ENCODE peak calls at places on chromosomes 11 and 22, in eight cellular contexts. T, P, J, W, E, Q, O and I are unnamed samples.

GRCh38 chr22:33921576-33922181 is 1.4 kb upstream of the LARGE1 start:
- DNase-seq in W (peak; percentile 73), Q (peak; percentile 61), O (peak; percentile 59), P (peak; percentile 82), E (peak; percentile 76), J (no peak), T (no peak), I (peak; percentile 5)

GRCh38 chr11:130847517-130847916 is 68.8 kb downstream of the SNX19 start:
- DNase-seq in J (no peak), E (no peak), Q (peak; percentile 76), T (peak; percentile 23), P (no peak), W (no peak), O (no peak), I (peak; percentile 98)

GRCh38 chr22:30863161-30863833 is 105.3 kb downstream of the MORC2 start:
- DNase-seq in O (no peak), Q (no peak), W (peak; percentile 17), P (no peak), T (no peak), J (peak; percentile 32), E (no peak), I (no peak)

GRCh38 chr11:1205121-1205986 is 17.5 kb upstream of the MUC5B start:
- DNase-seq in E (peak; percentile 8), W (no peak), T (no peak), P (no peak), J (no peak), Q (no peak), O (peak; percentile 10), I (no peak)

GRCh38 chr11:86621854-86622253 is 50.6 kb downstream of the ME3 start:
- DNase-seq in Q (no peak), P (no peak), W (no peak), T (no peak), O (no peak), E (no peak), J (no peak), I (no peak)

GRCh38 chr11:46512261-46512881 is 81.5 kb downstream of the AMBRA1 start:
- DNase-seq in E (no peak), J (no peak), T (no peak), P (no peak), Q (no peak), W (no peak), O (no peak), I (no peak)

GRCh38 chr22:22576244-22576988 is 17.4 kb upstream of the PRAME start:
- DNase-seq in W (peak; percentile 41), O (peak; percentile 45), J (no peak), Q (peak; percentile 43), P (peak; percentile 31), E (peak; percentile 67), T (peak; percentile 3), I (peak; percentile 45)

GRCh38 chr11:92380882-92381281 is 156.3 kb downstream of the FAT3 start:
- DNase-seq in O (no peak), W (no peak), P (no peak), T (peak; percentile 28), J (no peak), Q (peak; percentile 69), E (no peak), I (peak; percentile 69)

GRCh38 chr11:61791737-61792309 is 576 bp downstream of the TMEM258 start:
- DNase-seq in T (peak; percentile 94), P (peak; percentile 85), O (peak; percentile 76), E (peak; percentile 35), Q (peak; percentile 92), J (no peak), W (peak; percentile 75), I (peak; percentile 81)

GRCh38 chr11:61794579-61794978 is 1.9 kb downstream of the FEN1 start:
- DNase-seq in J (no peak), W (no peak), P (no peak), O (no peak), E (no peak), Q (no peak), T (no peak), I (no peak)

GRCh38 chr11:61793084-61793828 is 545 bp downstream of the FEN1 start:
- DNase-seq in Q (no peak), J (no peak), T (no peak), P (no peak), O (no peak), E (no peak), W (no peak), I (peak; percentile 11)

GRCh38 chr11:61793829-61794204 is 1.1 kb downstream of the FEN1 start:
- DNase-seq in P (no peak), J (no peak), W (no peak), O (no peak), E (no peak), T (no peak), Q (no peak), I (no peak)

DNA sequence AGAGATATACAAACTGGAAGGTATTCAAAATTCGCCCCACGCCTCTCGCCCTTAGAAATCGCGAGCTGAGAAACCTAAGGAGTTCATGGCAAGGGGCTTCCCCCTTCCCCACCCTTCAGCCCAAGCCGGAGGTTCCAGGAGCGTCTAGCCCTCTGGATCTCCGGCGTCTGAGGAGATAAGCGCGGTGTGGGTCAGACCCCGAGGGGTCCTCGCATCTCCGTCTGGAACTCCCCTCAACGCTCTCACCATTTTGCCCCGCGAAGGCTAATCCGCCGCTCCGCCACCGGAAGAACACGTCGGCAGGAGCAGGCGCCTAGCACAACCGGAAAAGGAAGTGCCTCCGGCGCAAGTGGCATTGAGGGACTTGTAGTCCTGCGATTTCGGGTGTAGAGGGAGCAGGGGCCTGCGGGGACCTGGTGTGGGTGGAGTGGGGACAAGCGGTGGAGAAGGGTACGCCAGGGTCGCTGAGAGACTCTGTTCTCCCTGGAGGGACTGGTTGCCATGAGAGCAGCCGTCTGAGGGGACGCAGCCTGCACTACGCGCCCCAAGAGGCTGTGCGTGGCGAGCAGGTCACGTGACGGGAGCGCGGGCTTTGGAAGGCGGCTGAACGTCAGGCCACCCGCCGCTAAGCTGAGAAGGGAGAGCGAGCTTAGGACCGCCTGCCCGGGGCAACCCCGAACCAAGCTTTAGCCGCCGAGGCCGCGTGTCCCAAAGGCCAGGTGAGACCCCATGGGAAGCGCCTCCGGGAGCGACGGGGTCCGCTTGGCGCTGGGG is at the start of the genes FEN1 and TMEM258:
- DNase-seq in O (peak; percentile 88), Q (peak; percentile 95), P (peak; percentile 88), E (peak; percentile 69), W (peak; percentile 91), J (peak; percentile 91), T (peak; percentile 78), I (peak; percentile 97)
- TF ChIP-seq CTCF in O (no peak), Q (no peak), P (peak; percentile 56), E (no peak), W (no peak), J (no peak), T (no peak), I (no peak)

DNA sequence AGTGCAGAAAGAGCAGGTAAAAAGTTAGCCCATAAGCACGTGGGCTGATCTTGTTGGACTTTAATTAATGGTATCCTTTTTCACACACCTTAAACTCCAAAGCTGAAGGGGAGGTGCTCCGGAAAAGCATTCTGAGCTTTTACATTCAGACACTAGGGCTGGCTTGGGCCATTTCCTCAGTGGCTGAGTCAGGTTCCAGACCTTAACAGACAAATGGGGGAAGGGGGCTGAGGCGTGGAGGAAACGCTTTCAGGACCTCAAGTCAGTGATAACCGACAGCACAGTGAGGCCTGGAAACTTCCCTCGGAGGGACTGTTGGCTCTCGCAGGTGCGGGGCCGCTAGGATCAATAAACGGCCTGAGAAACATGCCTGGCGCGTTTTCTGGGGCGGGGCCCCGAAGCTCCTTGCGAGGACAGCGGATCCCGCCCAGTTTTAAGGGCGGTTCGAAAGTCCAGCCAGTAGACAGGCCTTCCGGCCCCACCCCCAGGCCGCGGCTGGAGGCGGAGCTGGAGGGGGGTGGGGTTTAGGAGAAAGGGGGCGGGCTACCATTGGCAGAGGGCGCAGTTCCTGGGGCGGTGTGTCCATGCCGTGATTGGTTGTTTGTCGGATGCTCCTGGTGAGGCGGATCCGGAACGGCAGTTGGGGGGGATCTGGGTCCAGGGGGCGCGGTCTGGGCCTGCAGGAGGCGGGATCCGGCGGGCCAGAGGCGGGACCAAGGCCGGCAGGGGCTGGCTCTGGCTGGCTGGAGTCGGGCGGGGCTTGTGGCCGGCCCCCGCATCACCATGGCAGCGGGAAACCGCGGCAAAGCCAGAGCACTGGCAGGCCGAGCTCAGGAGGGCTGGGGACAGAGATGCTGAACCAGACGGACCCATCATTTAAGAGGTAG is 8.0 kb downstream of the C11orf52 start:
- DNase-seq in O (peak; percentile 97), E (peak; percentile 97), Q (peak; percentile 97), W (peak; percentile 97), J (peak; percentile 84), T (peak; percentile 92), P (peak; percentile 97), I (peak; percentile 98)
- TF ChIP-seq CTCF in O (peak; percentile 41), E (no peak), Q (no peak), W (no peak), J (no peak), T (no peak), P (no peak), I (no peak)

DNA sequence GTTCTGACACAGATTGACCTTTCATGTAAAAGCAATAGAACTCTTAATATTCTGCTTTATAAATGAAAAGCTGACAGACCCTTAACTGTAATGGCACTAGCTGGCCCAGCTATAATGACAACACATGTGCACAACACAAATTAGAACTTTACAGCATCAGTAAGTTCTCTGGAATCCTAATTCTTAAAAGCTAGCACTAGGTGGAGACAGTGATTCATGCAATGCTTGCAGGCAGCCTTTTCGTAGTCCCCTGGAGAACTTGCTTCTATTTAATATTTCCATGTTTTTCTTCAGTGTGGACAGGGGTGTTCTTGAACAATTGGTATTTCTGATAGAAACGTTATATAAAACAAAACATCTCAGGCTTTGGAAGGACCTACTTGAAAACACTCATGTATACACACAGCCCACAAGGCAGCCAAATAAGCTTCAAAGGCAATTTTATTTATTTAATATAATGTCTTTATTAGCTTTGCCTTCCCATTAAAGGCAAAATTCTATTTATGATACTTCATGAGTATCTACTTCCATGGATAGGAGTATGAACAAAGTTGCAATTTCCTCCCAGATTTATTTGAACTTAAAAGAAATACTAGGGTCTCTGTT is 374.3 kb upstream of the MPPED2 start:
- DNase-seq in J (no peak), E (no peak), O (no peak), T (peak; percentile 62), Q (peak; percentile 75), W (no peak), P (no peak), I (peak; percentile 60)
- TF ChIP-seq CTCF in J (peak; percentile 58), E (peak; percentile 84), O (no peak), T (peak; percentile 75), Q (peak; percentile 34), W (peak; percentile 59), P (no peak), I (peak; percentile 62)

GRCh38 chr11:2384723-2385041 is 7.6 kb downstream of the CD81 start:
- DNase-seq in E (no peak), Q (no peak), J (no peak), T (no peak), O (no peak), P (no peak), W (no peak), I (no peak)

GRCh38 chr11:2381494-2382128 is 4.5 kb downstream of the CD81 start:
- DNase-seq in Q (no peak), O (no peak), T (no peak), P (peak; percentile 27), J (no peak), W (no peak), E (no peak), I (no peak)

GRCh38 chr11:2383823-2384722 is 7.0 kb downstream of the CD81 start:
- DNase-seq in T (no peak), J (no peak), O (peak; percentile 66), Q (no peak), E (no peak), W (no peak), P (no peak), I (peak; percentile 68)

GRCh38 chr11:2382129-2382517 is 5.0 kb downstream of the CD81 start:
- DNase-seq in O (no peak), T (no peak), E (no peak), W (no peak), P (no peak), Q (no peak), J (no peak), I (no peak)

DNA sequence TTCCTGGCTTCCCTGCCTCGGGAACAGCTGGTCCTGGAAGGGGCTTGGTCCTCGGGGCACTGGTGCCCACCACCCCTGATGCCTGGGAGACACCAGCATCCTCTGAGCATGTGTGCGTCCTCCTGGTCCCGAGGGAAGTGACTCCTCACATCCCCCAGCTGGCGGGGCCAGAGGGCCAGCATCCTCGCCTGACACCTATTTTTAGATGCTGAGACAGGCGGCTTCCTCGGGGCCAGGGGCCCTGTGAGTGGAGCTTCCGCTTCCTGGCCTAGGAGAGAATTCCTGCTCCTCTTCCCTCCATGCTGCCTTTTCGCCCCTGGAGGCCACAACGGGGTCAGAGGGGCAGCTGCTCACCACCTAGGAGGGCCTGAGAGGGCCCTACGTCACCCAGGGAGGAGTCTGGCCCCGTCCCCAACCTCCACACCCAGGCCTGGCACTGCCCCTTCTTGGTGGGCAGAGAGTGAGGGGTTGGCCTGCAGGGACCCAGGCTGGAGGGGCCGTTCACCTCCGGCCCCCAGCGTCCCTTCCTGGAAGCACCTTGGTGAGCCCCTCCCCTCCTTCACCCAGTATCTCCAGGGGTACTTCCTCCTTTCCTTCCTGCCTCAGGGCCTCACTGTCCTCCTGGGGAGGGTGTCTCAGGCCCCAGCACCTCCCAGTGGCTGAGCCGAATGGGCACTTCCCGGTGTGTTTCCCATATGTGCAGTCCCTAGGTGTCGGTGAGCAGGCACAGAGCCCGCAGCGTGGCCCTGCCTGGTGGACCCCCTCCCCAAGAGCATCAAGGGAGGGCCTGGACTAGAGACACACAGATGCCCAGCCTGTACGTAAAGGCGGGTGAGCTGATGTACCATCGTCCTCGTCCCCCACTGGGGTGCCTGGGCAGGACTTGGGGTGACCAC is 6.1 kb downstream of the CD81 start:
- DNase-seq in T (no peak), P (peak; percentile 66), W (peak; percentile 86), O (peak; percentile 58), E (no peak), Q (peak; percentile 49), J (no peak), I (no peak)
- TF ChIP-seq CTCF in T (no peak), P (no peak), W (peak; percentile 25), O (no peak), E (no peak), Q (no peak), J (no peak), I (no peak)